ENCODE peak calls at places on chromosomes 7 and 10, in nine cellular contexts. B is prostate gland, J is sigmoid colon, A is tibial nerve, V is testis, T is ovary, L is gastrocnemius medialis, H is A549, X is HCT116. F is an unnamed sample.

GRCh38 chr7:29457565-29457971 is 106.1 kb upstream of the PRR15 start:
- DNase-seq in B (no peak), J (no peak), A (no peak), V (no peak), T (no peak), L (no peak), H (no peak), X (no peak), F (no peak)

GRCh38 chr10:29055091-29055490 is 233.8 kb upstream of the LYZL1 start:
- DNase-seq in B (no peak), J (no peak), A (no peak), V (no peak), T (no peak), L (no peak), H (no peak), X (no peak), F (no peak)

GRCh38 chr7:72403677-72404076 is 8.5 kb downstream of the CALN1 start:
- DNase-seq in B (no peak), J (no peak), A (no peak), V (no peak), T (no peak), L (no peak), H (peak), X (no peak), F (no peak)

GRCh38 chr7:112205348-112206237 is 606 bp downstream of the DOCK4 start:
- DNase-seq in B (peak), J (peak), A (peak), V (peak), T (peak), L (peak), H (peak), X (peak), F (peak)

GRCh38 chr7:9407816-9408215 is 974.4 kb downstream of the NXPH1 start:
- DNase-seq in B (no peak), J (no peak), A (no peak), V (no peak), T (no peak), L (no peak), H (no peak), X (no peak), F (no peak)

GRCh38 chr7:134343136-134343535 is 26.4 kb upstream of the SLC35B4 start:
- DNase-seq in B (no peak), J (no peak), A (no peak), V (no peak), T (no peak), L (no peak), H (no peak), X (no peak), F (no peak)

GRCh38 chr7:44811093-44811492 is 14.6 kb downstream of the PPIA start:
- DNase-seq in B (no peak), J (no peak), A (no peak), V (no peak), T (no peak), L (no peak), H (peak), X (no peak), F (no peak)

GRCh38 chr7:156889746-156890145 is 3.2 kb downstream of the LMBR1 start:
- DNase-seq in B (no peak), J (no peak), A (no peak), V (peak), T (no peak), L (no peak), H (no peak), X (no peak), F (no peak)

GRCh38 chr10:58894929-58895328 is 281.5 kb upstream of the PHYHIPL start:
- DNase-seq in B (no peak), J (no peak), A (no peak), V (no peak), T (no peak), L (no peak), H (peak), X (no peak), F (no peak)

GRCh38 chr10:101766753-101767599 is 8.9 kb downstream of the FGF8 start:
- DNase-seq in B (no peak), J (peak), A (no peak), V (no peak), T (no peak), L (no peak), H (no peak), X (no peak), F (no peak)

GRCh38 chr7:151255390-151255789 is 6.9 kb upstream of the SMARCD3 start:
- DNase-seq in B (no peak), J (peak), A (no peak), V (no peak), T (no peak), L (no peak), H (no peak), X (no peak), F (no peak)

GRCh38 chr7:155961241-155962190 is 149.3 kb upstream of the SHH start:
- DNase-seq in B (no peak), J (peak), A (no peak), V (peak), T (no peak), L (no peak), H (no peak), X (peak), F (peak)

GRCh38 chr10:78424721-78425120 is 391.1 kb downstream of the RPS24 start:
- DNase-seq in B (no peak), J (peak), A (no peak), V (no peak), T (no peak), L (no peak), H (peak), X (peak), F (no peak)

GRCh38 chr10:17062493-17063487 is 66.8 kb downstream of the CUBN start:
- DNase-seq in B (no peak), J (peak), A (peak), V (peak), T (peak), L (peak), H (peak), X (peak), F (no peak)

GRCh38 chr10:92142512-92142911 is 148.4 kb downstream of the CPEB3 start:
- DNase-seq in B (no peak), J (no peak), A (no peak), V (no peak), T (no peak), L (no peak), H (no peak), X (no peak), F (no peak)
- TF ChIP-seq CTCF in B (no peak), J (no peak), A (no peak), V (no peak), T (no peak), L (no peak), H (no peak), X (peak), F (no peak)

DNA sequence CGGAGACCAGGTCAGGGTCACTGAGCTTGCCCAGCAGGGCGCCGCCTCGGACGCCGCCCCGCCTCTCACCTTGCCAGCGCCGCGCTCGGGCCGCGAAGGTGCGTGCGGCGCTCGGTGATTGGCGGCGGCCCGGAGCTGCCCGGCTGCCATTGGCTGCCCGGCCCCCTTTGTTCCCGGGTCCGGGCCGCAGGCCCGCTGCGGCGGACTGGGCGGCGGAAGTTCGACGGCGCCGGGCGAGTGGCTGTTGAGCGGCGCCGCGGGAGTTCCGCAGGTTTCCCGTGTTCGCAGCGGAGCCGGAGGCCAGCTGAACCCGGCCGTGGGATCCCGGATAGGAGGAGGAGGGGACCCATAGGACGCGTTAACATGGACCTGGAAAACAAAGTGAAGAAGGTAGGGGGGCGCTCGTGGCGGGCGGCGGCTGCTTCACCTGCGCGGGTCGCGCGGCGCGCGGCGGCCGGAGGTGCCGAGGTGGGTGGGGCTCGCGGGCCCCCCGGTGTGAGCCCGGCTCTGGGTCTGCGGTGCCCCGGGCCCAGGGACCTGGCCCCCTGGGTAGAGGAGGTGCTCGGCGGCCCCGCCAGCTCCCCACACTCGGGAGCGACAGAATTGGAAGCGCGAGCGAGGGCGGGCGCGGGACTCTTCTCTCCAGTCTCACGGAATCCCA is at the start of gene TES:
- DNase-seq in B (peak), J (peak), A (no peak), V (peak), T (peak), L (no peak), H (peak), X (peak), F (peak)
- TF ChIP-seq POLR2A in B (peak), J (peak), A (peak), V (no peak), T (no peak), L (peak), H (peak), X (no peak), F (peak)

DNA sequence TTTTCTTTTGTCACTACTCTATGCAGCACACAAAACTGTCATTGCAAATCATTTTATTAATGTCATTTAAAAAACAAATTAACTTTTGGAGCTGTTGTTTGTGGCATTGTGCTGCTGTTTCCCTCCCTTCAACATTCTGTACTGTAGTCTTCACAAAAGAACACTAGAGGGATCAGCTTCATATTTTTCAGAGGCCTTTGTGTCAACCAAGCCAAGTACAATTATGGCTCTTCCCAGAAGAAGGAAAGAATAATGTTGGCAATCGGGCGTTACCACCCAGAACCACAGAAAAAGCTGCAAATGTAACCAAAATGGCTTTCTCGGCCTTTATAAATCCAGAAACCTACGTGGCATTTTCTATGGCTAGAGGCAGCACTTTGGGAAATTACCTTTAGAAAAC is 98.9 kb upstream of the COL1A2 start:
- DNase-seq in B (no peak), J (no peak), A (no peak), V (peak), T (no peak), L (no peak), H (peak), X (no peak), F (no peak)
- TF ChIP-seq CTCF in B (peak), J (peak), A (peak), V (peak), T (peak), L (peak), H (peak), X (peak), F (no peak)

GRCh38 chr7:101494602-101495329 is 132.1 kb downstream of the COL26A1 start:
- DNase-seq in B (no peak), J (no peak), A (no peak), V (no peak), T (no peak), L (no peak), H (no peak), X (no peak), F (peak)
- TF ChIP-seq POLR2A in B (no peak), J (no peak), A (no peak), V (no peak), T (no peak), L (no peak), H (no peak), X (no peak), F (no peak)

DNA sequence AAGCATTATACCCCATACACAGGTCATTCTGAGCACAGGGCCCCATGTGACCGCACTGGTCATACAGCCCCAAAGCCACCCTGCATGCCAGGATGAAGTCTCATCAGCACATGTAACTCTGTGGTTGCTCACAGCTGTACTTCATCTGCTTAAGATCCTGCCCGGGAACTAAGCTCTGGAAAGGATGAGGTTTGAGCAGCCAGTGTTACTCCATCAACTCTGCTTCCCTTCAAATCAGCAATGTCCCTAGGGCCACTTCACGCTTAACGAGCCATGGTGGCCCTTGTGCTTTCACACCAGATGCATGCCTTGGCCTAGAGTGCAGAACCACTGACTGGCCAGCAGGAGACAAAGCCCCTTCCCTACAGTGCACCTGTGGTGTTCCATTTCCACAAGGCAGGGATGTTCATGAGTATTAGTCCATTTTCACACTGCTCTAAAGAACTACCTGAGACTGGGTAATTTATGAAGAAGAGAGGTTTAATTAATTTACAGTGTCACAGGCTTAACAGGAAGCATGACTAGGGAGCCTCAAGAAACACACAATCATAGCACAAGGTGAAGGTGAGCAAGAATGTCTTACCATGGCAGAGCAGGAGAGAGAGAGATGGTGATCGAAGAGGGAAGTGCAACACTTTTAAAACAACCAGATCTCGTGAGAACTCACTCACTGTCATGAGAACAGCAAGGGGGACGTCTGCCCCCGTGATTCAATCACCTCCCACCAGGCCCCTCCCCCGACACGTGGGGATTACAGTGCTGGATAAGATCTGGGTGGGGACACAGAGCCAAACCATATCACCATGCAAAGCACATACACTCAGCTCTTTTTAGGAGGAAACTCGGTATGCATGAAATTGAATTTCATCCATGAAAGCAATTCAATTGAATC is 149.0 kb upstream of the CDCA7L start:
- DNase-seq in B (no peak), J (no peak), A (no peak), V (no peak), T (no peak), L (no peak), H (no peak), X (no peak), F (peak)
- TF ChIP-seq CTCF in B (no peak), J (no peak), A (no peak), V (no peak), T (no peak), L (no peak), H (no peak), X (peak), F (no peak)

DNA sequence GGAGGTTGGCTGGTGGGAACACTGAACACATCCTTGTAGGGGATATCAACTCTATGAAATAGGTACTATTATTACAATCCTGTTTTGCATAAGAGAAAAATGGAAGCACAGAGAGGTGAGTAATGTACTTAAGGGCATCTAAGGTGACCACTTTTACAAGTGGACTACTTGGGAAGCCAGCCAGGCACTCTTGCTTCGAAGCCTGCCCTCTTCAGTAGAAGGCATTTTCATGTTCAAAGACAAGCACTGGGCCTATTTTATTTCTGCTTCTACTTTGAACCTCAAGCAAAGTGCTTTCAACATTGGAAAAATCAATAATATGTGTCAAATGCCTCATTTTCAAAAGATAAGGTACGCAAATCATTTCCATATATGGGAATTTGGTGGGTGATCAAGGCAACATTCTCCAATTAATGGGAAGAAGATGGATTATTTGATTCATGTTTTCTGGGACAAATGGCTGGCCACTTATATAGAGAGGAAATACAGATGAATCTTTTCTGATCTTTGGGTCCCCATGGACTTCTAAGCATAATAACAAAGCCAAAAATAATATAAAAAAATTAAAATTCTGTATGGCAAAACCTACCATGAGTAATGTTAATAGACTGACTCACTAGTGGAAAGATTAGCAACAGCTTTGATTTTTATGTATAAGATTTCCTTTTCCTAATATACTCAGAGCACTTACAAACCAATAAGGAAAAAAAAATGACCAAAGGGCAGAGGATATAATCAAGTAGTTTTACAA is 270.2 kb downstream of the FRMD4A start:
- DNase-seq in B (no peak), J (no peak), A (no peak), V (no peak), T (no peak), L (no peak), H (no peak), X (no peak), F (peak)
- TF ChIP-seq POLR2A in B (no peak), J (no peak), A (no peak), V (no peak), T (no peak), L (no peak), H (no peak), X (no peak), F (no peak)

GRCh38 chr10:113822174-113822573 is 31.7 kb downstream of the DCLRE1A start:
- DNase-seq in B (no peak), J (no peak), A (no peak), V (no peak), T (no peak), L (no peak), H (no peak), X (no peak), F (no peak)

GRCh38 chr10:113825791-113826190 is 28.1 kb downstream of the DCLRE1A start:
- DNase-seq in B (no peak), J (no peak), A (no peak), V (no peak), T (no peak), L (no peak), H (no peak), X (no peak), F (no peak)

GRCh38 chr10:113819989-113820388 is 33.9 kb downstream of the DCLRE1A start:
- DNase-seq in B (no peak), J (no peak), A (no peak), V (no peak), T (no peak), L (no peak), H (no peak), X (no peak), F (no peak)

DNA sequence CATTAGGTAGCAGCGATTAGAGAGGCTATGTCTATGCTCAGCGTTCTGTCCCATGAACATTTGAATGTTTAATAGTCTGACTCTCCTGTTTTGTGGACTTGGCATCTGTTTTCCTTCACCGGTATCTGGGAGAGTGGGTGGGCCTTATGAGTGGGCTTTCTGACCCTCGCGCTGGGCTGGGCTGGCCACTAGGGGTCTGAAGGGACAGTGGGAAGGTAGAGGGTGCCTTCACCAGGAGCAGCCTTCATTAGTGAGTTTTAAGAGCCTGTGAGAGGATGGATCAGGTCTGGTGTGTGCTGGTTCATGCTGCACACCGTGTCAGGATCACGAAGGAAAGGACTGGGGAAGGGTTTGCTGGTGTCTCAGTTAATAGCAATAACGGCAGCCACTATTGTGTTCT is 33.4 kb downstream of the DCLRE1A start:
- DNase-seq in B (no peak), J (no peak), A (no peak), V (no peak), T (no peak), L (no peak), H (no peak), X (peak), F (no peak)
- TF ChIP-seq CTCF in B (no peak), J (no peak), A (no peak), V (no peak), T (no peak), L (no peak), H (no peak), X (peak), F (no peak)

GRCh38 chr7:90923576-90923975 is 327.5 kb downstream of the CDK14 start:
- DNase-seq in B (no peak), J (no peak), A (no peak), V (no peak), T (no peak), L (no peak), H (no peak), X (no peak), F (no peak)
- TF ChIP-seq POLR2A in B (no peak), J (no peak), A (no peak), V (no peak), T (no peak), L (no peak), H (no peak), X (no peak), F (no peak)

GRCh38 chr10:112282086-112282485 is 1.1 kb upstream of the TECTB start:
- DNase-seq in B (no peak), J (no peak), A (no peak), V (no peak), T (no peak), L (no peak), H (no peak), X (no peak), F (no peak)
- TF ChIP-seq CTCF in B (no peak), J (no peak), A (no peak), V (no peak), T (no peak), L (no peak), H (no peak), X (no peak), F (no peak)

F was measured in thyroid gland.